ENCODE peak calls at places on chromosomes 7 and 10, in seven cellular contexts. X is HCT116, Z is NCI-H1105 treated with DMSO at 0.1 percent for 48 hours, Q is epithelial cell of esophagus, N is MM.1S, S is neural crest cell, H is T follicular helper cell. D is an unnamed sample.

GRCh38 chr10:131195116-131195515 is 116.4 kb downstream of the TCERG1L start:
- DNase-seq in S (no peak), Z (no peak), N (no peak), Q (no peak), X (no peak), H (no peak), D (no peak)

GRCh38 chr7:80950550-80950967 is 31.7 kb upstream of the SEMA3C start:
- DNase-seq in H (no peak), X (no peak), N (no peak), Q (no peak), Z (no peak), S (no peak), D (no peak)

GRCh38 chr10:30384791-30385201 is 35.7 kb upstream of the MTPAP start:
- DNase-seq in Z (peak), H (no peak), Q (peak), N (peak), X (peak), S (peak), D (peak)

GRCh38 chr10:93296151-93296550 is 186.0 kb downstream of the MYOF start:
- DNase-seq in S (no peak), H (no peak), Z (no peak), N (no peak), X (no peak), Q (no peak), D (no peak)

GRCh38 chr7:127799535-127800305 is 147.7 kb downstream of the SND1 start:
- DNase-seq in X (no peak), Z (peak), N (no peak), S (no peak), Q (no peak), H (no peak), D (peak)

GRCh38 chr7:129949292-129950133 is 3.2 kb downstream of the UBE2H start:
- DNase-seq in Z (no peak), H (no peak), Q (peak), N (peak), X (peak), S (no peak), D (peak)

GRCh38 chr10:27223964-27224363 is 16.6 kb downstream of the ACBD5 start:
- DNase-seq in S (peak), H (peak), Q (peak), Z (no peak), X (no peak), N (peak), D (peak)

GRCh38 chr10:24553051-24553612 is 170.6 kb downstream of the ARHGAP21 start:
- DNase-seq in Q (no peak), N (no peak), S (no peak), X (no peak), H (no peak), Z (no peak), D (no peak)

GRCh38 chr7:79828866-79829265 is 305.8 kb upstream of the GNAI1 start:
- DNase-seq in N (no peak), H (no peak), Z (no peak), S (no peak), Q (no peak), X (no peak), D (no peak)

GRCh38 chr10:132005147-132005546 is 23.4 kb upstream of the BNIP3 start:
- DNase-seq in X (no peak), H (no peak), N (no peak), Z (no peak), Q (peak), S (no peak), D (no peak)